ENCODE peak calls at places on chromosomes 11 and 22, in seven cellular contexts. One of them, this sample, is unnamed.

GRCh38 chr11:75827562-75827961 is 12.6 kb downstream of the UVRAG start:
- DNase-seq in neuronal stem cell: no peak
- DNase-seq in PC-3: no peak
- DNase-seq in esophagus squamous epithelium: no peak
- DNase-seq in heart left ventricle: no peak
- DNase-seq in right lobe of liver: no peak
- DNase-seq in stomach: no peak
- DNase-seq in this sample: peak; percentile 47

GRCh38 chr11:75148436-75148983 is 2.4 kb upstream of the SLCO2B1 start:
- DNase-seq in heart left ventricle: no peak
- DNase-seq in esophagus squamous epithelium: no peak
- DNase-seq in right lobe of liver: no peak
- DNase-seq in neuronal stem cell: no peak
- DNase-seq in stomach: no peak
- DNase-seq in PC-3: no peak
- DNase-seq in this sample: no peak

GRCh38 chr11:103700605-103701004 is 335.8 kb upstream of the DDI1 start:
- DNase-seq in heart left ventricle: no peak
- DNase-seq in stomach: no peak
- DNase-seq in esophagus squamous epithelium: no peak
- DNase-seq in PC-3: peak; percentile 52
- DNase-seq in right lobe of liver: no peak
- DNase-seq in neuronal stem cell: no peak
- DNase-seq in this sample: peak; percentile 87

GRCh38 chr11:19714387-19715363 is 2.0 kb downstream of the NAV2 start:
- DNase-seq in esophagus squamous epithelium: no peak
- DNase-seq in right lobe of liver: no peak
- DNase-seq in PC-3: peak; percentile 67
- DNase-seq in neuronal stem cell: no peak
- DNase-seq in heart left ventricle: peak; percentile 83
- DNase-seq in stomach: no peak
- DNase-seq in this sample: peak; percentile 47

GRCh38 chr11:125090816-125091215 is 20.6 kb downstream of the TMEM218 start:
- DNase-seq in right lobe of liver: no peak
- DNase-seq in PC-3: no peak
- DNase-seq in stomach: no peak
- DNase-seq in heart left ventricle: no peak
- DNase-seq in esophagus squamous epithelium: no peak
- DNase-seq in neuronal stem cell: no peak
- DNase-seq in this sample: no peak

GRCh38 chr22:42519544-42520237 is at the start of gene RRP7A:
- DNase-seq in stomach: peak; percentile 85
- DNase-seq in heart left ventricle: peak; percentile 79
- DNase-seq in esophagus squamous epithelium: peak; percentile 21
- DNase-seq in PC-3: peak; percentile 67
- DNase-seq in right lobe of liver: peak; percentile 84
- DNase-seq in neuronal stem cell: peak; percentile 52
- DNase-seq in this sample: peak; percentile 81

GRCh38 chr11:20117291-20117690 is 43.0 kb downstream of the DBX1 start:
- DNase-seq in neuronal stem cell: no peak
- DNase-seq in right lobe of liver: no peak
- DNase-seq in PC-3: no peak
- DNase-seq in stomach: no peak
- DNase-seq in esophagus squamous epithelium: no peak
- DNase-seq in heart left ventricle: no peak
- DNase-seq in this sample: no peak

GRCh38 chr11:92866679-92867282 is 102.7 kb upstream of the MTNR1B start:
- DNase-seq in heart left ventricle: peak; percentile 33
- DNase-seq in right lobe of liver: no peak
- DNase-seq in PC-3: no peak
- DNase-seq in stomach: no peak
- DNase-seq in neuronal stem cell: no peak
- DNase-seq in esophagus squamous epithelium: no peak
- DNase-seq in this sample: no peak

GRCh38 chr11:119854521-119854920 is 125.5 kb upstream of the NECTIN1 start:
- DNase-seq in PC-3: peak; percentile 9
- DNase-seq in heart left ventricle: no peak
- DNase-seq in stomach: peak; percentile 42
- DNase-seq in esophagus squamous epithelium: no peak
- DNase-seq in right lobe of liver: no peak
- DNase-seq in neuronal stem cell: no peak
- DNase-seq in this sample: no peak

GRCh38 chr11:66851698-66852465 is 5.0 kb upstream of the LRFN4 start:
- DNase-seq in stomach: no peak
- DNase-seq in neuronal stem cell: no peak
- DNase-seq in PC-3: no peak
- DNase-seq in right lobe of liver: no peak
- DNase-seq in heart left ventricle: no peak
- DNase-seq in esophagus squamous epithelium: no peak
- DNase-seq in this sample: no peak

GRCh38 chr22:26182723-26183122 is 13.5 kb downstream of the SEZ6L start:
- DNase-seq in neuronal stem cell: no peak
- DNase-seq in heart left ventricle: no peak
- DNase-seq in right lobe of liver: no peak
- DNase-seq in stomach: no peak
- DNase-seq in esophagus squamous epithelium: no peak
- DNase-seq in PC-3: no peak
- DNase-seq in this sample: no peak

GRCh38 chr11:88779551-88779950 is 286.2 kb downstream of the GRM5 start:
- DNase-seq in neuronal stem cell: no peak
- DNase-seq in heart left ventricle: no peak
- DNase-seq in stomach: no peak
- DNase-seq in esophagus squamous epithelium: no peak
- DNase-seq in right lobe of liver: no peak
- DNase-seq in PC-3: peak; percentile 80
- DNase-seq in this sample: no peak

GRCh38 chr11:119476666-119477331 is 53.8 kb upstream of the THY1 start:
- DNase-seq in right lobe of liver: no peak
- DNase-seq in esophagus squamous epithelium: no peak
- DNase-seq in PC-3: no peak
- DNase-seq in heart left ventricle: no peak
- DNase-seq in neuronal stem cell: no peak
- DNase-seq in stomach: peak; percentile 21
- DNase-seq in this sample: no peak

GRCh38 chr22:35914665-35915476 is 113.8 kb downstream of the RBFOX2 start:
- DNase-seq in PC-3: peak; percentile 89
- DNase-seq in stomach: peak; percentile 58
- DNase-seq in esophagus squamous epithelium: no peak
- DNase-seq in neuronal stem cell: peak; percentile 87
- DNase-seq in heart left ventricle: peak; percentile 69
- DNase-seq in right lobe of liver: no peak
- DNase-seq in this sample: peak; percentile 92

GRCh38 chr22:30206964-30207363 is 39.6 kb downstream of the LIF start:
- DNase-seq in heart left ventricle: peak; percentile 65
- DNase-seq in esophagus squamous epithelium: no peak
- DNase-seq in neuronal stem cell: peak; percentile 51
- DNase-seq in stomach: peak; percentile 35
- DNase-seq in right lobe of liver: peak; percentile 43
- DNase-seq in PC-3: peak; percentile 97
- DNase-seq in this sample: peak; percentile 43
- H3K4me1 ChIP-seq in heart left ventricle: peaks cover 10% of the 10 kb centered on the region
- H3K4me1 ChIP-seq in esophagus squamous epithelium: peaks cover 96% of the 10 kb centered on the region
- H3K4me1 ChIP-seq in neuronal stem cell: peaks cover 23% of the 10 kb centered on the region
- H3K4me1 ChIP-seq in stomach: peaks cover 54% of the 10 kb centered on the region
- H3K4me1 ChIP-seq in right lobe of liver: no peaks in the 10 kb centered on the region
- H3K4me1 ChIP-seq in PC-3: peaks cover 89% of the 10 kb centered on the region
- H3K4me1 ChIP-seq in this sample: peaks cover 8% of the 10 kb centered on the region

GRCh38 chr11:47435687-47436086 is 9.4 kb upstream of the PSMC3 start:
- DNase-seq in esophagus squamous epithelium: no peak
- DNase-seq in heart left ventricle: no peak
- DNase-seq in PC-3: no peak
- DNase-seq in stomach: no peak
- DNase-seq in neuronal stem cell: no peak
- DNase-seq in right lobe of liver: no peak
- DNase-seq in this sample: no peak

GRCh38 chr11:47437746-47438418 is 11.1 kb downstream of the RAPSN start:
- DNase-seq in right lobe of liver: peak; percentile 93
- DNase-seq in PC-3: no peak
- DNase-seq in neuronal stem cell: no peak
- DNase-seq in esophagus squamous epithelium: no peak
- DNase-seq in stomach: peak; percentile 72
- DNase-seq in heart left ventricle: peak; percentile 60
- DNase-seq in this sample: no peak

GRCh38 chr11:47436726-47437125 is 10.5 kb upstream of the PSMC3 start:
- DNase-seq in neuronal stem cell: no peak
- DNase-seq in stomach: no peak
- DNase-seq in right lobe of liver: no peak
- DNase-seq in heart left ventricle: no peak
- DNase-seq in esophagus squamous epithelium: no peak
- DNase-seq in PC-3: no peak
- DNase-seq in this sample: no peak

GRCh38 chr11:47438721-47439120 is 10.2 kb downstream of the RAPSN start:
- DNase-seq in stomach: no peak
- DNase-seq in heart left ventricle: no peak
- DNase-seq in neuronal stem cell: no peak
- DNase-seq in esophagus squamous epithelium: no peak
- DNase-seq in PC-3: no peak
- DNase-seq in right lobe of liver: no peak
- DNase-seq in this sample: no peak

DNA sequence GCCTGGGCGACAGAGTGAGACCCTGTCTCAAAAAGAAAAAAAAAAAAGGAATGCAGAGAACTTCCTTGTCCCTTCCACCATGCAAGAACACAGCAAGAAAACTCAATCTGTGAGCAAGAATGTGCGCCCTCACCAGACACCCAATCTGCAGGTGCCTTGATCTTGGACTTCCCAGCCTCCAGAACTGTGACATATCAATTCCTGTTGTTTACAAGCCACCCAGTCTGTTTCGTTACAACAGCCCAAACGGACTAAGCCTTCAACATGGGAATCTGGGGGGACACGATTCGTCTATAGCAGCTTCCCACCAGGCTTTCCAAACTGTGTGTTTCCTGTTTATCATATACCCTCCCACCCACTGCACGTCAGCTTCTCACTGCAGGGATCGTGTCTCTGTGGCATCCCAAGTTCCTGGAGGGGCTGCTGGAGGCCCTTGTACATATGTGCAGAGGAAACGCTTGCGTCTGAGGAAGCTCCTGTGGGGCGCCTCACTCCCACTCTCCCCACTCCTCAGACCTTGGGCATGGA is 11.0 kb upstream of the PSMC3 start:
- DNase-seq in heart left ventricle: no peak
- DNase-seq in neuronal stem cell: no peak
- DNase-seq in PC-3: no peak
- DNase-seq in esophagus squamous epithelium: no peak
- DNase-seq in right lobe of liver: no peak
- DNase-seq in stomach: no peak
- DNase-seq in this sample: no peak
- H3K27ac ChIP-seq in heart left ventricle: peak overlapping the region; percentile 32
- H3K27ac ChIP-seq in neuronal stem cell: no peak overlapping the region
- H3K27ac ChIP-seq in PC-3: no peak overlapping the region
- H3K27ac ChIP-seq in esophagus squamous epithelium: no peak overlapping the region
- H3K27ac ChIP-seq in right lobe of liver: peak overlapping the region; percentile 92
- H3K27ac ChIP-seq in stomach: no peak overlapping the region
- H3K27ac ChIP-seq in this sample: no peak overlapping the region

DNA sequence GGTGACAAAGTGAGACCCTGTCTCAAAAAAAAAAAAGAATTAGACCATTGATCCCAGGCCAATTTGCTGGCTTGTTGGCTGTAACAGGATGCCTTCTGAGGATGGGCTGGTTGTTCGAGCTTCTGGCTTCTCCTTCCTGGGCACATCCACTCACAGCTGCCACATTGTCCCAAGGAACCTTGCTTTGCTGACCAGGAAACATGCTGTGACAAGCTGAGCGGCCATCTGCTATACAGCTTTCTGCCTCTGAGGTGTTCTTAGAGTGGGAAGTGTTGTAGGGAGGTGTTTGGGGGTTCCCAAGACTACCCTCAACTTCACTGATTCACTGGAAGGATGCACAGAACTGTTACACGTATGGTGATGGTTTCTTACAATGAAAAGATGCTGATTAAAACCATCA is 6.5 kb downstream of the SNAP29 start:
- DNase-seq in esophagus squamous epithelium: no peak
- DNase-seq in heart left ventricle: no peak
- DNase-seq in neuronal stem cell: no peak
- DNase-seq in stomach: no peak
- DNase-seq in PC-3: no peak
- DNase-seq in right lobe of liver: no peak
- DNase-seq in this sample: no peak
- H3K4me1 ChIP-seq in esophagus squamous epithelium: peaks cover 62% of the 10 kb centered on the region
- H3K4me1 ChIP-seq in heart left ventricle: peaks cover 28% of the 10 kb centered on the region
- H3K4me1 ChIP-seq in neuronal stem cell: peaks cover 11% of the 10 kb centered on the region
- H3K4me1 ChIP-seq in stomach: peaks cover 26% of the 10 kb centered on the region
- H3K4me1 ChIP-seq in PC-3: peaks cover 4% of the 10 kb centered on the region
- H3K4me1 ChIP-seq in right lobe of liver: no peaks in the 10 kb centered on the region
- H3K4me1 ChIP-seq in this sample: peaks cover 17% of the 10 kb centered on the region

GRCh38 chr11:73547706-73548105 is 50.2 kb downstream of the FAM168A start:
- DNase-seq in esophagus squamous epithelium: no peak
- DNase-seq in PC-3: no peak
- DNase-seq in heart left ventricle: no peak
- DNase-seq in neuronal stem cell: no peak
- DNase-seq in stomach: no peak
- DNase-seq in right lobe of liver: no peak
- DNase-seq in this sample: no peak
- H3K27ac ChIP-seq in esophagus squamous epithelium: no peak overlapping the region
- H3K27ac ChIP-seq in PC-3: no peak overlapping the region
- H3K27ac ChIP-seq in heart left ventricle: no peak overlapping the region
- H3K27ac ChIP-seq in neuronal stem cell: no peak overlapping the region
- H3K27ac ChIP-seq in stomach: no peak overlapping the region
- H3K27ac ChIP-seq in right lobe of liver: no peak overlapping the region
- H3K27ac ChIP-seq in this sample: no peak overlapping the region

GRCh38 chr11:3833461-3833860 is 7.3 kb downstream of the RHOG start:
- DNase-seq in heart left ventricle: no peak
- DNase-seq in right lobe of liver: no peak
- DNase-seq in PC-3: no peak
- DNase-seq in esophagus squamous epithelium: no peak
- DNase-seq in neuronal stem cell: no peak
- DNase-seq in stomach: no peak
- DNase-seq in this sample: no peak
- H3K4me1 ChIP-seq in heart left ventricle: peaks cover 78% of the 10 kb centered on the region
- H3K4me1 ChIP-seq in right lobe of liver: no peaks in the 10 kb centered on the region
- H3K4me1 ChIP-seq in PC-3: no peaks in the 10 kb centered on the region
- H3K4me1 ChIP-seq in esophagus squamous epithelium: peaks cover 80% of the 10 kb centered on the region
- H3K4me1 ChIP-seq in neuronal stem cell: peaks cover 1% of the 10 kb centered on the region
- H3K4me1 ChIP-seq in stomach: peaks cover 71% of the 10 kb centered on the region
- H3K4me1 ChIP-seq in this sample: peaks cover 17% of the 10 kb centered on the region

GRCh38 chr22:23678133-23678532 is 12.7 kb upstream of the RGL4 start:
- DNase-seq in PC-3: no peak
- DNase-seq in heart left ventricle: no peak
- DNase-seq in right lobe of liver: no peak
- DNase-seq in neuronal stem cell: no peak
- DNase-seq in esophagus squamous epithelium: no peak
- DNase-seq in stomach: no peak
- DNase-seq in this sample: no peak
- H3K27ac ChIP-seq in PC-3: no peak overlapping the region
- H3K27ac ChIP-seq in heart left ventricle: no peak overlapping the region
- H3K27ac ChIP-seq in right lobe of liver: no peak overlapping the region
- H3K27ac ChIP-seq in neuronal stem cell: no peak overlapping the region
- H3K27ac ChIP-seq in esophagus squamous epithelium: no peak overlapping the region
- H3K27ac ChIP-seq in stomach: no peak overlapping the region
- H3K27ac ChIP-seq in this sample: no peak overlapping the region

GRCh38 chr22:28788601-28789000 is 11.8 kb downstream of the XBP1 start:
- DNase-seq in PC-3: no peak
- DNase-seq in right lobe of liver: no peak
- DNase-seq in heart left ventricle: no peak
- DNase-seq in esophagus squamous epithelium: no peak
- DNase-seq in neuronal stem cell: no peak
- DNase-seq in stomach: no peak
- DNase-seq in this sample: no peak
- H3K4me1 ChIP-seq in PC-3: peaks cover 3% of the 10 kb centered on the region
- H3K4me1 ChIP-seq in right lobe of liver: no peaks in the 10 kb centered on the region
- H3K4me1 ChIP-seq in heart left ventricle: no peaks in the 10 kb centered on the region
- H3K4me1 ChIP-seq in esophagus squamous epithelium: no peaks in the 10 kb centered on the region
- H3K4me1 ChIP-seq in neuronal stem cell: no peaks in the 10 kb centered on the region
- H3K4me1 ChIP-seq in stomach: peaks cover 27% of the 10 kb centered on the region
- H3K4me1 ChIP-seq in this sample: no peaks in the 10 kb centered on the region

This sample was measured in cardiac muscle cell.